ENCODE peak calls at places on chromosomes 11 and 22, in five cellular contexts. One of them, this sample, is unnamed. For H3K4me1 and H3K9me2, the result is how much of the 10 kb centered on the place peaks cover.

GRCh38 chr11:4704054-4704789 is at the start of gene MMP26:
- DNase-seq in PC-9: no peak
- DNase-seq in GM23338: peak
- DNase-seq in OCI-LY7: no peak
- DNase-seq in HCT116: no peak
- DNase-seq in this sample: no peak

GRCh38 chr11:69848196-69848595 is 29.0 kb upstream of the FGF3 start:
- DNase-seq in PC-9: no peak
- DNase-seq in HCT116: no peak
- DNase-seq in OCI-LY7: no peak
- DNase-seq in GM23338: no peak
- DNase-seq in this sample: peak

GRCh38 chr11:130203766-130204702 is 44.5 kb downstream of the ST14 start:
- DNase-seq in PC-9: no peak
- DNase-seq in HCT116: no peak
- DNase-seq in GM23338: no peak
- DNase-seq in OCI-LY7: no peak
- DNase-seq in this sample: no peak

GRCh38 chr11:71192629-71193028 is 59.7 kb downstream of the SHANK2 start:
- DNase-seq in GM23338: no peak
- DNase-seq in OCI-LY7: no peak
- DNase-seq in PC-9: no peak
- DNase-seq in HCT116: no peak
- DNase-seq in this sample: no peak

GRCh38 chr22:36152088-36152487 is 8.5 kb downstream of the APOL3 start:
- DNase-seq in GM23338: no peak
- DNase-seq in HCT116: no peak
- DNase-seq in PC-9: no peak
- DNase-seq in OCI-LY7: no peak
- DNase-seq in this sample: no peak

GRCh38 chr11:17528181-17528691 is 16.0 kb downstream of the USH1C start:
- DNase-seq in OCI-LY7: peak
- DNase-seq in GM23338: peak
- DNase-seq in PC-9: peak
- DNase-seq in HCT116: no peak
- DNase-seq in this sample: peak

GRCh38 chr11:125871391-125872137 is 15.9 kb upstream of the HYLS1 start:
- DNase-seq in OCI-LY7: peak
- DNase-seq in PC-9: no peak
- DNase-seq in HCT116: peak
- DNase-seq in GM23338: peak
- DNase-seq in this sample: peak

GRCh38 chr11:66967670-66968425 is 7.3 kb upstream of the C11orf86 start:
- DNase-seq in GM23338: no peak
- DNase-seq in PC-9: no peak
- DNase-seq in HCT116: no peak
- DNase-seq in OCI-LY7: no peak
- DNase-seq in this sample: peak

GRCh38 chr11:90846628-90847027 is 623.8 kb upstream of the CHORDC1 start:
- DNase-seq in HCT116: no peak
- DNase-seq in GM23338: no peak
- DNase-seq in OCI-LY7: no peak
- DNase-seq in PC-9: no peak
- DNase-seq in this sample: no peak

GRCh38 chr11:76880314-76880713 is 19.6 kb downstream of the ACER3 start:
- DNase-seq in HCT116: no peak
- DNase-seq in GM23338: no peak
- DNase-seq in OCI-LY7: no peak
- DNase-seq in PC-9: no peak
- DNase-seq in this sample: peak

GRCh38 chr11:47981667-47982404 is 1.5 kb downstream of the PTPRJ start:
- DNase-seq in PC-9: no peak
- DNase-seq in GM23338: no peak
- DNase-seq in HCT116: no peak
- DNase-seq in OCI-LY7: peak
- DNase-seq in this sample: no peak

GRCh38 chr11:34887260-34887659 is 28.9 kb downstream of the APIP start:
- DNase-seq in GM23338: no peak
- DNase-seq in HCT116: no peak
- DNase-seq in PC-9: no peak
- DNase-seq in OCI-LY7: no peak
- DNase-seq in this sample: no peak

GRCh38 chr11:107591098-107591445 is at the start of gene ELMOD1:
- DNase-seq in HCT116: no peak
- DNase-seq in OCI-LY7: no peak
- DNase-seq in GM23338: peak
- DNase-seq in PC-9: peak
- DNase-seq in this sample: peak

GRCh38 chr11:128696930-128697329 is 3.1 kb downstream of the FLI1 start:
- DNase-seq in PC-9: no peak
- DNase-seq in HCT116: no peak
- DNase-seq in OCI-LY7: no peak
- DNase-seq in GM23338: no peak
- DNase-seq in this sample: no peak

DNA sequence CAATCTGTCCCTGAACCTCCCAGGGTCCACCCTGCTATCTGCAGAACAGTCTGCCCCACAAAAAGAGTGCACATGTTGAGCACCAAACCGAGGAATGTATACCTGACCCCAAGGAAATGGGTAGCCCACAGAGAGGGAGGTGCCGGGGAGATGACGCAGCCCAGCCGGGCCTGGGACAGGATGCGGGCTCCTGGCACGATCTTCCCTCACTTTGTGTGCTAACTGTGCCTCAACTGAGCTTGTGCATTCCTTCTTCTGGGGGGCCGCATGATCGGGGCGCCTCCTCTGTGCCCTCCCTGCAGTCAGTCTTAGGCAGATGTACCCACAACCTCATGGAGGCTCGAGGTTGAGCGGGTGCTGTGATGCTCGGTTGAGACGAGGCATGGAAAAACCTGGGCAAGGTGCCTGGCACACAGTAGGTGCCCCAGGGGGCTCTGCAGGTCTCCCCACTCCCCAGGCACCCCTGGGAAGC is 2.4 kb downstream of the GAS2L1 start:
- DNase-seq in OCI-LY7: no peak
- DNase-seq in HCT116: no peak
- DNase-seq in PC-9: no peak
- DNase-seq in GM23338: peak
- DNase-seq in this sample: peak
- H3K4me1 ChIP-seq in OCI-LY7: under half
- H3K4me1 ChIP-seq in HCT116: half or more
- H3K4me1 ChIP-seq in PC-9: under half
- H3K4me1 ChIP-seq in GM23338: under half
- H3K4me1 ChIP-seq in this sample: under half

GRCh38 chr11:115396533-115396932 is 107.7 kb downstream of the CADM1 start:
- DNase-seq in GM23338: no peak
- DNase-seq in PC-9: no peak
- DNase-seq in OCI-LY7: no peak
- DNase-seq in HCT116: no peak
- DNase-seq in this sample: no peak
- H3K9me2 ChIP-seq in GM23338: under half
- H3K9me2 ChIP-seq in PC-9: under half
- H3K9me2 ChIP-seq in OCI-LY7: under half
- H3K9me2 ChIP-seq in HCT116: under half
- H3K9me2 ChIP-seq in this sample: under half

DNA sequence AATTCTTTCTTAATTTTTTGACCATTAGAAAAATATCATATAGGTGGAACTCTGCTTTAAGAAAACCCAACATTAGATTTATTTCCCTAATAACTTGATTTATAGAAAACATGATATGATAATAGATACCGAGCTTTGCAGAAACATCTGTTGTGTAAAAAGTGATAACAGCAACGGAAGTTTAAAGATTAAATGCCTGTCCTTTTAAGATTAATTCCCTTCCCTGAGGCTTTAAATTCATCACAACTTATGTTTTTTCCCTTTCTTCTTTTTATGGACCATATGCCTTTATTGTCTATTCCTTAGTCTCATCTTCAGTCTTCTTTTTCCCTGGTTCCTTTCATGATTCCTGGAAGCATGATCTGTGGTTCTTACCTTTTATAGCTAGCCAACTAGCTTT is 1.9 kb downstream of the USP47 start:
- DNase-seq in OCI-LY7: no peak
- DNase-seq in PC-9: no peak
- DNase-seq in HCT116: no peak
- DNase-seq in GM23338: no peak
- DNase-seq in this sample: no peak
- H3K4me1 ChIP-seq in OCI-LY7: under half
- H3K4me1 ChIP-seq in PC-9: under half
- H3K4me1 ChIP-seq in HCT116: under half
- H3K4me1 ChIP-seq in GM23338: under half
- H3K4me1 ChIP-seq in this sample: under half

GRCh38 chr22:24184057-24184798 is 2.9 kb downstream of the SUSD2 start:
- DNase-seq in OCI-LY7: no peak
- DNase-seq in GM23338: no peak
- DNase-seq in HCT116: no peak
- DNase-seq in PC-9: no peak
- DNase-seq in this sample: no peak
- H3K9me2 ChIP-seq in OCI-LY7: under half
- H3K9me2 ChIP-seq in GM23338: under half
- H3K9me2 ChIP-seq in HCT116: under half
- H3K9me2 ChIP-seq in PC-9: under half
- H3K9me2 ChIP-seq in this sample: under half

GRCh38 chr11:72807789-72808188 is 6.4 kb upstream of the ATG16L2 start:
- DNase-seq in PC-9: no peak
- DNase-seq in OCI-LY7: no peak
- DNase-seq in HCT116: no peak
- DNase-seq in GM23338: no peak
- DNase-seq in this sample: no peak
- H3K4me1 ChIP-seq in PC-9: under half
- H3K4me1 ChIP-seq in OCI-LY7: under half
- H3K4me1 ChIP-seq in HCT116: under half
- H3K4me1 ChIP-seq in GM23338: under half
- H3K4me1 ChIP-seq in this sample: under half

GRCh38 chr22:49622241-49623105 is 205.2 kb downstream of the BRD1 start:
- DNase-seq in OCI-LY7: no peak
- DNase-seq in HCT116: no peak
- DNase-seq in GM23338: no peak
- DNase-seq in PC-9: no peak
- DNase-seq in this sample: no peak
- H3K9me2 ChIP-seq in OCI-LY7: under half
- H3K9me2 ChIP-seq in HCT116: under half
- H3K9me2 ChIP-seq in GM23338: under half
- H3K9me2 ChIP-seq in PC-9: under half
- H3K9me2 ChIP-seq in this sample: under half

GRCh38 chr22:42613869-42614268 is 814 bp downstream of the POLDIP3 start:
- DNase-seq in OCI-LY7: no peak
- DNase-seq in HCT116: no peak
- DNase-seq in PC-9: no peak
- DNase-seq in GM23338: no peak
- DNase-seq in this sample: peak

GRCh38 chr22:42608481-42609361 is 6.0 kb downstream of the POLDIP3 start:
- DNase-seq in PC-9: peak
- DNase-seq in OCI-LY7: no peak
- DNase-seq in GM23338: no peak
- DNase-seq in HCT116: no peak
- DNase-seq in this sample: peak

GRCh38 chr22:42612336-42612735 is 2.3 kb downstream of the POLDIP3 start:
- DNase-seq in HCT116: no peak
- DNase-seq in GM23338: no peak
- DNase-seq in PC-9: no peak
- DNase-seq in OCI-LY7: no peak
- DNase-seq in this sample: no peak

GRCh38 chr22:42611076-42611475 is 3.6 kb downstream of the POLDIP3 start:
- DNase-seq in HCT116: no peak
- DNase-seq in OCI-LY7: no peak
- DNase-seq in GM23338: no peak
- DNase-seq in PC-9: no peak
- DNase-seq in this sample: peak

GRCh38 chr22:42610211-42610610 is 4.5 kb downstream of the POLDIP3 start:
- DNase-seq in GM23338: no peak
- DNase-seq in OCI-LY7: no peak
- DNase-seq in HCT116: no peak
- DNase-seq in PC-9: no peak
- DNase-seq in this sample: no peak
- H3K4me1 ChIP-seq in GM23338: under half
- H3K4me1 ChIP-seq in OCI-LY7: under half
- H3K4me1 ChIP-seq in HCT116: under half
- H3K4me1 ChIP-seq in PC-9: under half
- H3K4me1 ChIP-seq in this sample: under half

GRCh38 chr11:75482310-75482606 is 43.5 kb downstream of the GDPD5 start:
- DNase-seq in PC-9: no peak
- DNase-seq in GM23338: no peak
- DNase-seq in OCI-LY7: no peak
- DNase-seq in HCT116: no peak
- DNase-seq in this sample: no peak
- H3K9me2 ChIP-seq in PC-9: under half
- H3K9me2 ChIP-seq in GM23338: under half
- H3K9me2 ChIP-seq in OCI-LY7: under half
- H3K9me2 ChIP-seq in HCT116: under half
- H3K9me2 ChIP-seq in this sample: under half

DNA sequence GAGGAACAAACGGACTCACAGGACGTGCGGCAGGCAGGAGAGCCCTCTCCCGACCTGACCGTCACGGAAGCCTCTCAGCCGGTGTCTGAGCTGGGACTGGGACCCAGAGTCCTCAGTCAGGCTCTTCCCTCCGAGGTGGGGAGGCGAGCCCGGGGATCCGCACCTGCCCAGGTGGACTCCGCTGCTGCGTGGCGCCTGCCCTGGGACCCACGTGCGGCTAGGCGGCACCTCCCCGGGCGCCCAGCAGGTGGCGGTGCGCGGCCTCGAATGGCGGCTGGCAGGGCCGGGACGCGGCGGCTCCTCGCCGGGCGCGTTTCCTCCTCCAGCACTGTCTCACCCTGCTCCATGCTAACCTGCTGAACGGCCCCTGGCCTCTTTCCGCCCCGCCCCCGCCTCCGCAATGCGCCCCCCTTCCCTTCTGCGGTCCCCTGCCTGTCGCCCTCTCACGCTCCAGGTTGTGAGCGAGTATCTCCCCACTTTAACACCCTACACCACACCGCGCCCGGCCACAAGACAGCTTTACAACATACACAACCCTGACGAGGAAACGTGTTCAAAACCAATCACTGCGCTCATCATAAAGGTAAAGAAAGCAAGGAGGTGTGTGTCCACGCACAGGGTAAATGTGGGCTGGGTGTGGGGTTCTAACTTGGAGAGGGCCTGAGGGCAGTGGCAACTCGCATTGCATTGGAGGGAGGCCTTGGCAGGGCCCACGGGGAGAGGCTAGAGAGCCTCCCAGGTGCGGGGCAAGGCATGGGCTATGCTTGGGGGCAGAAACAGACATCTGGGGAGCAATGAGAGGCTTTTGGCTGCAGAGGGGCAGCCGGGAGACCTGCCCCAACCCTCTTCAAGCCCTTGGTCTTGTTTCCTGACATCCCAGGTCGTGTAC is 25.9 kb upstream of the ATXN10 start:
- DNase-seq in PC-9: peak
- DNase-seq in OCI-LY7: peak
- DNase-seq in HCT116: peak
- DNase-seq in GM23338: peak
- DNase-seq in this sample: peak
- H3K4me1 ChIP-seq in PC-9: under half
- H3K4me1 ChIP-seq in OCI-LY7: under half
- H3K4me1 ChIP-seq in HCT116: under half
- H3K4me1 ChIP-seq in GM23338: under half
- H3K4me1 ChIP-seq in this sample: under half

This sample was measured in GM23248.